ENCODE peak calls at places on chromosomes 3 and 15, in five cellular contexts. One of them, this sample, is unnamed.

GRCh38 chr3:45134758-45135521 is 11.2 kb downstream of the CDCP1 start:
- DNase-seq in hepatocyte: no peak
- DNase-seq in uterus: no peak
- DNase-seq in fibroblast of pulmonary artery: peak; percentile 68
- DNase-seq in right cardiac atrium: no peak
- DNase-seq in this sample: no peak

GRCh38 chr3:51374456-51374855 is 10.6 kb upstream of the MANF start:
- DNase-seq in hepatocyte: no peak
- DNase-seq in uterus: no peak
- DNase-seq in fibroblast of pulmonary artery: no peak
- DNase-seq in right cardiac atrium: no peak
- DNase-seq in this sample: no peak

GRCh38 chr3:127536818-127537810 is 53.4 kb downstream of the TPRA1 start:
- DNase-seq in hepatocyte: no peak
- DNase-seq in uterus: no peak
- DNase-seq in fibroblast of pulmonary artery: no peak
- DNase-seq in right cardiac atrium: no peak
- DNase-seq in this sample: no peak

GRCh38 chr3:22951910-22952309 is 251.2 kb upstream of the UBE2E2 start:
- DNase-seq in hepatocyte: no peak
- DNase-seq in uterus: peak; percentile 31
- DNase-seq in fibroblast of pulmonary artery: no peak
- DNase-seq in right cardiac atrium: peak; percentile 73
- DNase-seq in this sample: no peak

GRCh38 chr3:9826815-9827574 is 16.8 kb downstream of the RPUSD3 start:
- DNase-seq in hepatocyte: no peak
- DNase-seq in uterus: no peak
- DNase-seq in fibroblast of pulmonary artery: peak; percentile 34
- DNase-seq in right cardiac atrium: no peak
- DNase-seq in this sample: no peak

GRCh38 chr3:58058654-58059263 is 50.5 kb downstream of the FLNB start:
- DNase-seq in hepatocyte: no peak
- DNase-seq in uterus: no peak
- DNase-seq in fibroblast of pulmonary artery: peak; percentile 63
- DNase-seq in right cardiac atrium: no peak
- DNase-seq in this sample: no peak

GRCh38 chr15:83848315-83849050 is 194.6 kb downstream of the ADAMTSL3 start:
- DNase-seq in hepatocyte: peak; percentile 33
- DNase-seq in uterus: no peak
- DNase-seq in fibroblast of pulmonary artery: peak; percentile 97
- DNase-seq in right cardiac atrium: no peak
- DNase-seq in this sample: no peak

GRCh38 chr3:34947849-34948248 is 691.5 kb upstream of the ARPP21 start:
- DNase-seq in hepatocyte: no peak
- DNase-seq in uterus: no peak
- DNase-seq in fibroblast of pulmonary artery: peak; percentile 95
- DNase-seq in right cardiac atrium: no peak
- DNase-seq in this sample: no peak

GRCh38 chr3:49769516-49769915 is 16.8 kb downstream of the IP6K1 start:
- DNase-seq in hepatocyte: no peak
- DNase-seq in uterus: no peak
- DNase-seq in fibroblast of pulmonary artery: no peak
- DNase-seq in right cardiac atrium: no peak
- DNase-seq in this sample: no peak

GRCh38 chr3:36677331-36678007 is 86.9 kb downstream of the DCLK3 start:
- DNase-seq in hepatocyte: no peak
- DNase-seq in uterus: no peak
- DNase-seq in fibroblast of pulmonary artery: peak; percentile 75
- DNase-seq in right cardiac atrium: no peak
- DNase-seq in this sample: no peak

GRCh38 chr3:20622304-20622703 is 436.3 kb upstream of the SGO1 start:
- DNase-seq in hepatocyte: no peak
- DNase-seq in uterus: no peak
- DNase-seq in fibroblast of pulmonary artery: peak; percentile 41
- DNase-seq in right cardiac atrium: no peak
- DNase-seq in this sample: no peak

GRCh38 chr15:26841941-26842340 is 24.9 kb upstream of the GABRA5 start:
- DNase-seq in hepatocyte: no peak
- DNase-seq in uterus: no peak
- DNase-seq in fibroblast of pulmonary artery: no peak
- DNase-seq in right cardiac atrium: no peak
- DNase-seq in this sample: no peak

GRCh38 chr15:58947179-58947578 is 13.7 kb upstream of the SLTM start:
- DNase-seq in hepatocyte: no peak
- DNase-seq in uterus: no peak
- DNase-seq in fibroblast of pulmonary artery: peak; percentile 57
- DNase-seq in right cardiac atrium: no peak
- DNase-seq in this sample: no peak

GRCh38 chr15:99992611-99993231 is 259.5 kb upstream of the LYSMD4 start:
- DNase-seq in hepatocyte: no peak
- DNase-seq in uterus: peak; percentile 7
- DNase-seq in fibroblast of pulmonary artery: no peak
- DNase-seq in right cardiac atrium: no peak
- DNase-seq in this sample: peak; percentile 37

GRCh38 chr3:28745436-28745835 is 396.8 kb upstream of the AZI2 start:
- DNase-seq in hepatocyte: no peak
- DNase-seq in uterus: no peak
- DNase-seq in fibroblast of pulmonary artery: peak; percentile 72
- DNase-seq in right cardiac atrium: no peak
- DNase-seq in this sample: no peak

GRCh38 chr3:31170932-31171670 is 276.6 kb upstream of the GADL1 start:
- DNase-seq in hepatocyte: no peak
- DNase-seq in uterus: no peak
- DNase-seq in fibroblast of pulmonary artery: peak; percentile 97
- DNase-seq in right cardiac atrium: no peak
- DNase-seq in this sample: no peak

GRCh38 chr3:168959731-168960130 is 703.8 kb downstream of the MECOM start:
- DNase-seq in hepatocyte: no peak
- DNase-seq in uterus: no peak
- DNase-seq in fibroblast of pulmonary artery: no peak
- DNase-seq in right cardiac atrium: no peak
- DNase-seq in this sample: no peak

GRCh38 chr3:54756330-54756731 is 171.5 kb downstream of the LRTM1 start:
- DNase-seq in hepatocyte: peak; percentile 15
- DNase-seq in uterus: no peak
- DNase-seq in fibroblast of pulmonary artery: peak; percentile 32
- DNase-seq in right cardiac atrium: no peak
- DNase-seq in this sample: no peak

GRCh38 chr3:15932348-15933300 is 134.8 kb upstream of the ANKRD28 start:
- DNase-seq in hepatocyte: no peak
- DNase-seq in uterus: no peak
- DNase-seq in fibroblast of pulmonary artery: no peak
- DNase-seq in right cardiac atrium: peak; percentile 49
- DNase-seq in this sample: peak; percentile 45

GRCh38 chr3:156674911-156675743 is 737 bp downstream of the TIPARP start:
- DNase-seq in hepatocyte: peak; percentile 80
- DNase-seq in uterus: peak; percentile 51
- DNase-seq in fibroblast of pulmonary artery: peak; percentile 66
- DNase-seq in right cardiac atrium: peak; percentile 92
- DNase-seq in this sample: peak; percentile 59

GRCh38 chr15:79981861-79982455 is 11.0 kb upstream of the BCL2A1 start:
- DNase-seq in hepatocyte: no peak
- DNase-seq in uterus: no peak
- DNase-seq in fibroblast of pulmonary artery: no peak
- DNase-seq in right cardiac atrium: no peak
- DNase-seq in this sample: no peak

GRCh38 chr3:23712656-23713559 is 92.8 kb upstream of the UBE2E1 start:
- DNase-seq in hepatocyte: peak; percentile 52
- DNase-seq in uterus: peak; percentile 75
- DNase-seq in fibroblast of pulmonary artery: peak; percentile 89
- DNase-seq in right cardiac atrium: peak; percentile 62
- DNase-seq in this sample: peak; percentile 11

GRCh38 chr3:36494461-36495109 is 114.3 kb downstream of the STAC start:
- DNase-seq in hepatocyte: peak; percentile 12
- DNase-seq in uterus: no peak
- DNase-seq in fibroblast of pulmonary artery: peak; percentile 63
- DNase-seq in right cardiac atrium: no peak
- DNase-seq in this sample: no peak

GRCh38 chr3:86990171-86990733 is 697 bp downstream of the VGLL3 start:
- DNase-seq in hepatocyte: peak; percentile 84
- DNase-seq in uterus: peak; percentile 56
- DNase-seq in fibroblast of pulmonary artery: no peak
- DNase-seq in right cardiac atrium: peak; percentile 50
- DNase-seq in this sample: no peak
- H3K4me3 ChIP-seq in hepatocyte: peak overlapping the region; percentile 57
- H3K4me3 ChIP-seq in uterus: peak overlapping the region; percentile 91
- H3K4me3 ChIP-seq in fibroblast of pulmonary artery: peak overlapping the region; percentile 87
- H3K4me3 ChIP-seq in right cardiac atrium: peak overlapping the region; percentile 48
- H3K4me3 ChIP-seq in this sample: peak overlapping the region; percentile 67

DNA sequence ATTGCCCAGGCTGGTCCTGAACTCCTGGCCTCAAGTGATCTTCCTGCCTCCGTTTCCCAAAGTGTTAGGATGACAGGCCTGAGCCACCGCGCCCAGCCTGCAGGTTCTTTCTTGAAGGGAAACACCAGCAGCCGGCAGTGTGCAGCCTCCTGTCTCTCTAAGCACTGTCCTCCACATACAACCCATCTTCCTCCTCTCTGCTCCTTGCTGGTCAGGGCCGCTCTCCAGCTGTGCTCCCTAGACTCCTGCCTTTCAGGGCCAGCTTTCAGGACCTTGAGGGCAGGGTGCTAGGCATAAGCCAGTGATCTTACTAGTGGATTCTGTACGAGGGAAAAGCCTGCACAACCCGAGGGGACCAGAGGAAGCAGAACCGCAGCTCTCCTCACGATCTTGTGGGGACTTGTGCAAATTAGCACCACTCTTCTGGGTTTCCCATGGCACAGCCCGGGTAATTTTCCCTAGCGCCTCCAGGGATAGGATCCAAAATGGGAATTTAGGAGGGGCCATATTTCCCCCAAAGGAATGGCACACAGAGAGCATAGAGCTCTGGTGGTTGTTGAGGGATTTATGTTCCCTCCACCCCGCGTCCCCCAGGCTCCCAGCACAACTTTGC is 18.2 kb upstream of the CORO2B start:
- DNase-seq in hepatocyte: no peak
- DNase-seq in uterus: no peak
- DNase-seq in fibroblast of pulmonary artery: no peak
- DNase-seq in right cardiac atrium: no peak
- DNase-seq in this sample: no peak
- H3K4me3 ChIP-seq in hepatocyte: no peak overlapping the region
- H3K4me3 ChIP-seq in uterus: no peak overlapping the region
- H3K4me3 ChIP-seq in fibroblast of pulmonary artery: no peak overlapping the region
- H3K4me3 ChIP-seq in right cardiac atrium: no peak overlapping the region
- H3K4me3 ChIP-seq in this sample: no peak overlapping the region

GRCh38 chr3:39149059-39149455 is 4.3 kb downstream of the CSRNP1 start:
- DNase-seq in hepatocyte: no peak
- DNase-seq in uterus: no peak
- DNase-seq in fibroblast of pulmonary artery: no peak
- DNase-seq in right cardiac atrium: no peak
- DNase-seq in this sample: no peak

GRCh38 chr3:39147374-39147709 is 6.0 kb downstream of the CSRNP1 start:
- DNase-seq in hepatocyte: no peak
- DNase-seq in uterus: no peak
- DNase-seq in fibroblast of pulmonary artery: no peak
- DNase-seq in right cardiac atrium: no peak
- DNase-seq in this sample: no peak

GRCh38 chr3:39146611-39147373 is 6.6 kb downstream of the CSRNP1 start:
- DNase-seq in hepatocyte: peak; percentile 85
- DNase-seq in uterus: peak; percentile 91
- DNase-seq in fibroblast of pulmonary artery: peak; percentile 95
- DNase-seq in right cardiac atrium: peak; percentile 85
- DNase-seq in this sample: peak; percentile 77

GRCh38 chr3:39148116-39149058 is 5.0 kb downstream of the CSRNP1 start:
- DNase-seq in hepatocyte: peak; percentile 61
- DNase-seq in uterus: no peak
- DNase-seq in fibroblast of pulmonary artery: peak; percentile 68
- DNase-seq in right cardiac atrium: no peak
- DNase-seq in this sample: no peak

DNA sequence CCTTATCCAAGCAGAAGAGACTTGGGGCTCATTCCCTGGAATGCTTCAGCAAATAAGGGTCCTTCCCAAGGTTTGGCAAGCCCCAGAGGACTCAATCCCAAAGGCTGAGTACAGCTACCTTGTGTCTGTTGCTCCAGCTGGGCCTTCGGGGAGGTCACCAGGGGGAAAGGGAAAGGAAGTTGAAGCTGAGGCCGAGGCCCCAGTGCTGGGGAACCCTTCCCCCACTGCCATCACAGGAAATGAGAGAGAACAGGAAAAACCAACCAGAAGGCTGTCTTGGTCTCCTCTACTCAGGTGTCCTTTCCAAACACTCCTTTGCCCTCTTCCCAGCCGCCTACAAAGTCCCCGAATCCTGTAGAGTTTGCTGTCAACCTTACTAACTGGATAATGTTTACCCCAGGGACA is 5.7 kb downstream of the CSRNP1 start:
- DNase-seq in hepatocyte: peak; percentile 63
- DNase-seq in uterus: no peak
- DNase-seq in fibroblast of pulmonary artery: peak; percentile 53
- DNase-seq in right cardiac atrium: peak; percentile 71
- DNase-seq in this sample: no peak
- H3K4me3 ChIP-seq in hepatocyte: no peak overlapping the region
- H3K4me3 ChIP-seq in uterus: peak overlapping the region; percentile 3
- H3K4me3 ChIP-seq in fibroblast of pulmonary artery: peak overlapping the region; percentile 27
- H3K4me3 ChIP-seq in right cardiac atrium: peak overlapping the region; percentile 8
- H3K4me3 ChIP-seq in this sample: no peak overlapping the region

GRCh38 chr15:72033285-72033684 is 84.7 kb downstream of the MYO9A start:
- DNase-seq in hepatocyte: no peak
- DNase-seq in uterus: no peak
- DNase-seq in fibroblast of pulmonary artery: no peak
- DNase-seq in right cardiac atrium: no peak
- DNase-seq in this sample: no peak
- H3K4me3 ChIP-seq in hepatocyte: no peak overlapping the region
- H3K4me3 ChIP-seq in uterus: no peak overlapping the region
- H3K4me3 ChIP-seq in fibroblast of pulmonary artery: no peak overlapping the region
- H3K4me3 ChIP-seq in right cardiac atrium: no peak overlapping the region
- H3K4me3 ChIP-seq in this sample: no peak overlapping the region

DNA sequence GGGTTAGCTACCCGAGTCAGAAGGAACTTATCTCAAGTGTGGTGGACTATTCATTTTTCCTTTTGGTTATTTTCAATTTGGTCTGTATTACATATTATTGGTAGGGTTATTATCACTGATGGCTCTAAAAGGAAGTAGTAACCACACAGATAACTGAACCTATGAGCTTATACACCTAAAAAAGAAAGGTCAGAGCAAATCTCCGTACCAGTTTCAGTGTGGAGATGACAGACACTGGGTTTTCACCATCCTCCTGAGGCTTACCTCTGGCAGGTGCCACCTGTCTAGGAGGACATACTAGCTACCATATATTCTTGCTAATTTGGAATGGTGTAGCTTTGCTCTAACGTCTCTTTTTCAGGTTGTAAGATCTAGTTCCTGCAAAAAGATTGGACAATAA is 10.2 kb downstream of the GAP43 start:
- DNase-seq in hepatocyte: no peak
- DNase-seq in uterus: no peak
- DNase-seq in fibroblast of pulmonary artery: no peak
- DNase-seq in right cardiac atrium: no peak
- DNase-seq in this sample: no peak
- H3K4me3 ChIP-seq in hepatocyte: no peak overlapping the region
- H3K4me3 ChIP-seq in uterus: no peak overlapping the region
- H3K4me3 ChIP-seq in fibroblast of pulmonary artery: no peak overlapping the region
- H3K4me3 ChIP-seq in right cardiac atrium: no peak overlapping the region
- H3K4me3 ChIP-seq in this sample: no peak overlapping the region

This sample was measured in dorsolateral prefrontal cortex.